ENCODE peak calls at places on chromosomes 1 and 21, in nine cellular contexts. L is CD8-positive, alpha-beta T cell; R is Calu3; Q is astrocyte of the spinal cord; X is CD4-positive, alpha-beta T cell; A is thoracic aorta; F is ovary; O is heart right ventricle; H is BJ. J is an unnamed sample.

GRCh38 chr1:17520473-17521319 is 18.8 kb upstream of the ARHGEF10L start:
- DNase-seq in L (no peak), R (no peak), Q (no peak), X (no peak), A (no peak), F (no peak), O (no peak), H (no peak), J (no peak)

GRCh38 chr1:182080955-182081582 is 19.6 kb upstream of the ZNF648 start:
- DNase-seq in L (no peak), R (peak; percentile 68), Q (peak; percentile 29), X (no peak), A (no peak), F (peak; percentile 37), O (peak; percentile 19), H (no peak), J (no peak)

GRCh38 chr1:93255222-93256079 is 74.9 kb downstream of the CCDC18 start:
- DNase-seq in L (no peak), R (no peak), Q (peak; percentile 70), X (no peak), A (no peak), F (no peak), O (no peak), H (peak; percentile 39), J (no peak)

GRCh38 chr1:215568287-215568692 is 1.2 kb downstream of the KCTD3 start:
- DNase-seq in L (no peak), R (no peak), Q (peak; percentile 74), X (no peak), A (no peak), F (peak; percentile 45), O (no peak), H (no peak), J (no peak)

GRCh38 chr1:30088594-30089556 is 634.5 kb downstream of the MATN1 start:
- DNase-seq in L (no peak), R (no peak), Q (no peak), X (no peak), A (no peak), F (no peak), O (peak; percentile 38), H (no peak), J (no peak)

GRCh38 chr1:9494936-9495758 is 44.1 kb upstream of the SLC25A33 start:
- DNase-seq in L (peak; percentile 61), R (peak; percentile 58), Q (peak; percentile 38), X (peak; percentile 40), A (no peak), F (peak; percentile 60), O (peak; percentile 19), H (no peak), J (peak; percentile 37)

GRCh38 chr21:16522512-16522911 is 792.7 kb downstream of the USP25 start:
- DNase-seq in L (no peak), R (no peak), Q (peak; percentile 52), X (no peak), A (no peak), F (no peak), O (no peak), H (peak; percentile 31), J (no peak)

GRCh38 chr1:209816923-209817322 is 10.8 kb upstream of the UTP25 start:
- DNase-seq in L (no peak), R (no peak), Q (no peak), X (no peak), A (no peak), F (no peak), O (no peak), H (no peak), J (no peak)

GRCh38 chr1:150514260-150514659 is 1.3 kb upstream of the FALEC start:
- DNase-seq in L (no peak), R (no peak), Q (no peak), X (no peak), A (no peak), F (no peak), O (no peak), H (no peak), J (no peak)

GRCh38 chr1:150514913-150515327 is 632 bp upstream of the FALEC start:
- DNase-seq in L (no peak), R (no peak), Q (no peak), X (no peak), A (no peak), F (no peak), O (no peak), H (no peak), J (no peak)

GRCh38 chr1:150516616-150517015 is 1.1 kb downstream of the FALEC start:
- DNase-seq in L (no peak), R (no peak), Q (peak; percentile 19), X (no peak), A (no peak), F (no peak), O (no peak), H (no peak), J (no peak)

GRCh38 chr1:150515328-150516049 is at the start of gene FALEC:
- DNase-seq in L (peak; percentile 84), R (peak; percentile 98), Q (peak; percentile 97), X (peak; percentile 78), A (peak; percentile 74), F (peak; percentile 97), O (peak; percentile 96), H (peak; percentile 77), J (peak; percentile 80)

DNA sequence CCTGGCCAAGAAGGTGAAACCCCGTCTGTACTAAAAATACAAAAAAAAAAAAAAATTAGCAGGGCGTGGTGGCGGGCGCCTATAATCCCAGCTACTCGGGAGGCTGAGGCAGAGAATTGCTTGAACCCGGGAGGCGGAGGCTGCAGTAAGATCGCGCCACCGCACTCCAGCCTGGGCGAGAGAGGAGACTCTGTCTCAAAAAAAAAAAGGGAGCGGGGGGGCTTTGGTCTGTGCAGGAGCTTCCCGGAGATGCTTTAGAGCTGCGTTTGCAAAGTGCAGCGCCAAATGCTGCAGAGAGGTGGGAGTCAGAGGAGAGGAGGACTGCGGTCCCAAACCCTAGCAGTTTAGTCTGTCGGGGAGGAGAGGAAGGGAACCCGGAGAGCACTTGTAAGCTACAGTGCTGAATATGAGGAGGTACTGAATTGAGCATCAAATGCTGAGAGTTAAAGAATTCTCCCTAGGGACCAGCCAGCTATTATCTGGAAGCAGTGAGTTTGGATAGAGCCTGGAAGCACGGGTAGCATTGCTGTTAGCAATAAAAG is 569 bp downstream of the FALEC start:
- DNase-seq in L (no peak), R (peak; percentile 20), Q (peak; percentile 31), X (no peak), A (no peak), F (no peak), O (no peak), H (no peak), J (no peak)
- TF ChIP-seq CTCF in L (no peak), R (no peak), Q (no peak), X (no peak), A (peak; percentile 21), F (peak; percentile 6), O (no peak), H (peak; percentile 16), J (no peak)

GRCh38 chr1:111450185-111450584 is 921 bp downstream of the ATP5PB start:
- DNase-seq in L (no peak), R (no peak), Q (no peak), X (no peak), A (no peak), F (no peak), O (no peak), H (no peak), J (no peak)

GRCh38 chr1:111449703-111450017 is 396 bp downstream of the ATP5PB start:
- DNase-seq in L (no peak), R (no peak), Q (no peak), X (no peak), A (no peak), F (no peak), O (no peak), H (no peak), J (no peak)

GRCh38 chr1:111446967-111447892 is 1.8 kb downstream of the WDR77 start:
- DNase-seq in L (no peak), R (no peak), Q (no peak), X (no peak), A (no peak), F (no peak), O (no peak), H (no peak), J (no peak)

GRCh38 chr1:111448482-111448917 is 556 bp downstream of the WDR77 start:
- DNase-seq in L (peak; percentile 27), R (peak; percentile 12), Q (no peak), X (no peak), A (no peak), F (no peak), O (no peak), H (no peak), J (no peak)

DNA sequence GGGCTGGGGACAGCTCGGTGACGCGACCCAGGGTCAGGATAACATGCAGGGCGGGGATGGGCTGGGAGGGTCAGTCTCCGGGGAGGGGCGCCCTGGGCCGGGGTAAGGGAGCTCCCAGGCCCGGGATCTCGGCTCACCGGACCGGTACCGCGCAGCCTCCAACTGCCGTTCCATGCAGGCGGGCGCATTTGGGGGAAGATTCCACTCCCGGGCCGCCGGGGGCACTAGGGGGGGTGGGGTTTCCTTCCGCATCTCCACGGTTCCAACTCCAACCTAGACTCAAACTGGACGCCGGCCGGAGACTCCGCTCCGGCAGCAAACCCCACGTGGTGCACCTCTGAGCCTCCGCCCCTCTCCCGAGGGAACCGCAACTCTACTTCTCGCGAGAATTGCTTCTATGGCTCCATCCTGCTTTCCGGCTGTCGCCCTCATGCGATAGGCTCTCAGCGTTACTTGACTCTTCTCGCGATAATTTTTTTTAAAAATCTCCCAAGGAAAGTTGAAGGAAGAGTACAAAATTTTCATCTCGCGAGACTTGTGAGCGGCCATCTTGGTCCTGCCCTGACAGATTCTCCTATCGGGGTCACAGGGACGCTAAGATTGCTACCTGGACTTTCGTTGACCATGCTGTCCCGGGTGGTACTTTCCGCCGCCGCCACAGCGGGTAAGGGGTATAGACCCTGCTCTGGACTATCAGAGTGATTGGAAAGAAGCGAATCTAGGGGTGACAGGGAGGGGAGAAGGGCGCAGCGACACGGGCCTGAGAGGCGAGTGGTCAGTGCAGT is at the start of the genes ATP5PB and WDR77:
- DNase-seq in L (peak; percentile 92), R (peak; percentile 88), Q (peak; percentile 99), X (peak; percentile 79), A (peak; percentile 86), F (peak; percentile 97), O (peak; percentile 97), H (peak; percentile 98), J (peak; percentile 80)
- TF ChIP-seq CTCF in L (no peak), R (no peak), Q (no peak), X (no peak), A (no peak), F (no peak), O (no peak), H (no peak), J (no peak)

GRCh38 chr1:62438163-62438562 is 1.3 kb downstream of the USP1 start:
- DNase-seq in L (no peak), R (no peak), Q (peak; percentile 15), X (no peak), A (no peak), F (no peak), O (no peak), H (no peak), J (no peak)

GRCh38 chr1:62436039-62436465 is 797 bp upstream of the USP1 start:
- DNase-seq in L (no peak), R (peak; percentile 97), Q (no peak), X (no peak), A (no peak), F (no peak), O (no peak), H (no peak), J (peak; percentile 76)

GRCh38 chr1:62437273-62437945 is 560 bp downstream of the USP1 start:
- DNase-seq in L (peak; percentile 51), R (no peak), Q (peak; percentile 19), X (peak; percentile 22), A (no peak), F (no peak), O (no peak), H (no peak), J (no peak)

GRCh38 chr1:62436466-62437272 is at the start of gene USP1:
- DNase-seq in L (peak; percentile 100), R (peak; percentile 98), Q (peak; percentile 100), X (peak; percentile 96), A (peak; percentile 98), F (peak; percentile 98), O (peak; percentile 99), H (peak; percentile 99), J (peak; percentile 82)

DNA sequence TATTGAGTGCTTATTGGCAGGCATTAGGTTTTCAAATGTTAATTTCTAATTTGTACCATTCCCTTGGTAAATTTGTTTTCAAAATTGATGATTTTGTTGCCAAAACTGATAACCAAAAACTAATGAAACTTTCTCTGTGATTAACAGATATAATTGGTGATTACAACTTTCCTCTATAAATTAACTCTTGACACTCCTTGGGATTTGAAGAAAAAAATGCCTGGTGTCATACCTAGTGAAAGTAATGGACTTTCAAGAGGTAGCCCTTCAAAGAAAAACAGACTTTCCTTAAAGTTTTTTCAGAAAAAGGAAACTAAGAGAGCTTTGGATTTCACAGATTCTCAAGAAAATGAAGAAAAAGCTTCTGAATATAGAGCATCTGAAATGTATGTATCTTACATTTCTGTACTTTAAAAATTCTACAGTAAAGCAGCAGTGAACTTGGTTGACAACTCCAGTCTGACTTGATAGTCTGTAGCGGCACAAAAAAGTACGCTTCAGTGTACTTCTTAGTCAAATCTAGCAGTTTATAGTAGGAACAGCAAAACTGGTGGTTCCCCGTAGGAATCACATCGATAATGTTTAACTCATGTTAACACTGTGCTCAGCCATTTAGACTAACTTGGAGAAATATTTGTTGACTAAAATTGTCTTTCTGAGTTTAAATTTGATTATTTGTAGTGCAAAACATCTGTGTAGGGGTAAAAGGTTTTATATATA is 3.0 kb downstream of the USP1 start:
- DNase-seq in L (no peak), R (no peak), Q (no peak), X (no peak), A (no peak), F (no peak), O (no peak), H (no peak), J (no peak)
- TF ChIP-seq CTCF in L (no peak), R (no peak), Q (no peak), X (no peak), A (no peak), F (no peak), O (no peak), H (no peak), J (no peak)

GRCh38 chr1:101945884-101946283 is 50.8 kb downstream of the OLFM3 start:
- DNase-seq in L (no peak), R (no peak), Q (no peak), X (no peak), A (no peak), F (no peak), O (no peak), H (no peak), J (no peak)
- TF ChIP-seq CTCF in L (no peak), R (no peak), Q (no peak), X (no peak), A (no peak), F (no peak), O (no peak), H (no peak), J (no peak)